ENCODE peak calls at places on chromosomes 4 and X, in eight cellular contexts. G, W, I, M, Q, V, Z and Y are unnamed samples.

GRCh38 chr4:77893451-77893850 is 30.8 kb downstream of the MRPL1 start:
- DNase-seq in G (no peak), Z (no peak), M (peak; percentile 16), I (no peak), W (no peak), Q (no peak), V (no peak), Y (no peak)

GRCh38 chr4:52894408-52894807 is 32.3 kb downstream of the RASL11B start:
- DNase-seq in I (no peak), G (no peak), M (no peak), V (no peak), W (no peak), Z (no peak), Q (no peak), Y (no peak)

GRCh38 chrX:128616933-128617332 is 564.7 kb upstream of the ACTRT1 start:
- DNase-seq in W (no peak), G (no peak), M (no peak), V (no peak), I (no peak), Q (no peak), Z (no peak), Y (no peak)

GRCh38 chr4:68606240-68606639 is 30.1 kb upstream of the UGT2B17 start:
- DNase-seq in Q (no peak), Z (no peak), W (no peak), I (peak; percentile 15), G (no peak), M (no peak), V (no peak), Y (no peak)

GRCh38 chrX:11597479-11597878 is 68.2 kb downstream of the ARHGAP6 start:
- DNase-seq in I (no peak), Q (no peak), M (no peak), W (no peak), V (no peak), G (no peak), Z (no peak), Y (no peak)

GRCh38 chr4:3324093-3324815 is 31.4 kb downstream of the RGS12 start:
- DNase-seq in G (no peak), V (no peak), M (no peak), W (no peak), I (no peak), Z (peak; percentile 28), Q (peak; percentile 10), Y (no peak)

GRCh38 chr4:3257691-3258482 is 8.9 kb downstream of the MSANTD1 start:
- DNase-seq in M (peak; percentile 68), V (no peak), Z (no peak), G (no peak), I (no peak), W (peak; percentile 13), Q (peak; percentile 12), Y (no peak)

GRCh38 chrX:19678941-19679340 is 163.6 kb upstream of the MAP3K15 start:
- DNase-seq in I (no peak), G (no peak), W (no peak), M (no peak), Z (no peak), V (no peak), Q (no peak), Y (no peak)

GRCh38 chr4:48081196-48081595 is 52.9 kb downstream of the TXK start:
- DNase-seq in M (no peak), V (no peak), I (no peak), Z (no peak), W (no peak), G (no peak), Q (no peak), Y (no peak)